ENCODE peak calls at places on chromosomes 16 and 17, in seven cellular contexts. M is right atrium auricular region; L is CD8-positive, alpha-beta T cell; Q is H9; R is heart right ventricle; D is IMR-90; S is esophagus muscularis mucosa. X is an unnamed sample.

GRCh38 chr16:23160082-23160481 is 10.8 kb upstream of the USP31 start:
- DNase-seq in M (no peak), D (no peak), Q (no peak), S (no peak), R (no peak), L (no peak), X (no peak)

GRCh38 chr16:15976225-15976812 is 26.9 kb downstream of the ABCC1 start:
- DNase-seq in L (no peak), R (no peak), Q (no peak), M (no peak), D (no peak), S (no peak), X (no peak)

GRCh38 chr16:50360033-50360778 is 8.6 kb downstream of the BRD7 start:
- DNase-seq in D (peak), S (no peak), M (no peak), L (no peak), R (no peak), Q (no peak), X (peak)

GRCh38 chr17:28271431-28271830 is 47.6 kb upstream of the TMEM97 start:
- DNase-seq in S (no peak), R (no peak), M (no peak), D (no peak), L (no peak), Q (no peak), X (no peak)

GRCh38 chr16:74450236-74450635 is 29.0 kb upstream of the CLEC18B start:
- DNase-seq in L (no peak), R (no peak), Q (no peak), D (no peak), S (no peak), M (no peak), X (no peak)

GRCh38 chr17:61218438-61218837 is 181.2 kb upstream of the TBX2 start:
- DNase-seq in R (no peak), L (no peak), M (no peak), S (no peak), Q (no peak), D (peak), X (no peak)

GRCh38 chr16:27427538-27427937 is 25.6 kb downstream of the IL21R start:
- DNase-seq in L (no peak), Q (no peak), M (peak), D (no peak), S (no peak), R (no peak), X (no peak)

GRCh38 chr17:81858967-81859905 is 1.1 kb downstream of the P4HB start:
- DNase-seq in M (no peak), D (no peak), Q (no peak), R (no peak), L (no peak), S (no peak), X (no peak)

GRCh38 chr16:46961373-46962353 is 11.8 kb downstream of the DNAJA2 start:
- DNase-seq in Q (no peak), D (peak), R (no peak), S (no peak), L (no peak), M (no peak), X (no peak)

GRCh38 chr16:50744911-50745310 is 3.0 kb downstream of the CYLD start:
- DNase-seq in D (peak), L (no peak), M (no peak), R (no peak), Q (no peak), S (no peak), X (peak)

GRCh38 chr17:17433260-17433659 is 43.5 kb upstream of the MED9 start:
- DNase-seq in L (no peak), M (no peak), D (peak), R (no peak), Q (no peak), S (no peak), X (no peak)

GRCh38 chr17:17944253-17944652 is 27.9 kb downstream of the TOM1L2 start:
- DNase-seq in S (no peak), D (no peak), M (no peak), L (no peak), Q (no peak), R (no peak), X (no peak)

GRCh38 chr17:43356999-43357398 is 41.8 kb upstream of the ARL4D start:
- DNase-seq in S (no peak), L (no peak), R (no peak), Q (no peak), M (no peak), D (peak), X (peak)

GRCh38 chr17:32223703-32224102 is 41.9 kb upstream of the RHBDL3 start:
- DNase-seq in R (no peak), M (no peak), S (no peak), Q (no peak), D (no peak), L (no peak), X (no peak)

GRCh38 chr17:32222621-32223020 is 43.0 kb upstream of the RHBDL3 start:
- DNase-seq in S (no peak), R (no peak), L (no peak), Q (no peak), M (no peak), D (peak), X (peak)

GRCh38 chr17:32226881-32227280 is 38.8 kb upstream of the RHBDL3 start:
- DNase-seq in S (no peak), Q (no peak), R (no peak), D (no peak), M (no peak), L (no peak), X (no peak)

GRCh38 chr17:32227910-32228309 is 37.7 kb upstream of the RHBDL3 start:
- DNase-seq in Q (peak), S (no peak), M (no peak), R (no peak), L (no peak), D (no peak), X (no peak)
- H3K27ac ChIP-seq in Q (peak), S (no peak), M (no peak), R (no peak), L (no peak), D (no peak), X (no peak)

GRCh38 chr16:54281535-54282201 is 4.9 kb downstream of the IRX3 start:
- DNase-seq in D (no peak), S (no peak), R (no peak), M (no peak), L (no peak), Q (no peak), X (no peak)
- TF ChIP-seq CTCF in D (no peak), S (no peak), R (no peak), M (no peak), L (no peak), Q (no peak), X (no peak)

GRCh38 chr16:1964506-1965471 is at the start of gene RPS2:
- DNase-seq in R (peak), S (peak), Q (peak), D (peak), M (peak), L (peak), X (peak)

GRCh38 chr16:1965610-1966009 is 984 bp upstream of the RPS2 start:
- DNase-seq in M (no peak), L (no peak), D (no peak), R (no peak), S (no peak), Q (no peak), X (no peak)

GRCh38 chr16:1961651-1962067 is 2.3 kb downstream of the NDUFB10 start:
- DNase-seq in D (no peak), S (no peak), Q (no peak), L (no peak), M (no peak), R (no peak), X (no peak)

GRCh38 chr16:1966460-1966859 is at the start of gene RNF151:
- DNase-seq in M (no peak), S (no peak), R (no peak), D (no peak), Q (no peak), L (no peak), X (no peak)

DNA sequence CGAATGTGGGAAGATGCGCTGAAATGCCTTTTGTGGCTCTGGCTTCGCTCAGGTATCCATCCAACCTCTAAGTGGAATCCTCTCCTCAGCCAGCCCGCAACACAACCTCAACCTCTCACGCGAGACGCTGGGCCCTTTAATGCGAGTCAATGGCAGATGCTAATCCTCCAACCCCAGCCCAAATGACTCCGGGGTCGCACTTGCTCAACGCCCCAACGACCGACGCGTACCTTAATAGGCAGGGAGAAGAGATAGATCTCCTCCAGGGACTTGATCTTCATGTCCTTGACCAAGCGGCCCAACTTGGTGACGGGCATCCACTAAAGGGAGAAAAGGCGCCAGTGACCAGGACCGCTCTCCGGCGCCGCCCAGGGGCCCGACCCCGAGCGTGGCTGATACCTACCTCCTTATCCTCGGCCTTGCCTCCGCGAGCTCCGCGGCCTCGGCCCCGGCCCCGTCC is 550 bp downstream of the RPS2 start:
- DNase-seq in M (no peak), L (no peak), R (no peak), S (no peak), Q (no peak), D (no peak), X (no peak)
- H3K27ac ChIP-seq in M (peak), L (peak), R (peak), S (peak), Q (peak), D (peak), X (peak)

GRCh38 chr17:20944014-20944905 is 98.6 kb downstream of the USP22 start:
- DNase-seq in L (no peak), D (no peak), R (no peak), S (no peak), Q (peak), M (no peak), X (peak)
- TF ChIP-seq CTCF in L (no peak), D (no peak), R (peak), S (no peak), Q (peak), M (no peak), X (peak)

GRCh38 chr16:68003031-68003430 is 3.7 kb upstream of the DPEP2 start:
- DNase-seq in Q (no peak), S (no peak), L (no peak), R (no peak), M (no peak), D (peak), X (no peak)
- H3K27ac ChIP-seq in Q (no peak), S (no peak), L (no peak), R (no peak), M (no peak), D (no peak), X (no peak)